ENCODE peak calls at places on chromosomes 2 and 18, in four cellular contexts. X is left ventricle myocardium inferior, E is mammary epithelial cell, K is transverse colon. M is an unnamed sample.
A peak's percentile ranks its signal among the peaks of the same experiment; 100 is the strongest.

GRCh38 chr18:57910817-57911216 is 107.7 kb upstream of the ATP8B1 start:
- DNase-seq in X (no peak), E (no peak), K (no peak), M (no peak)

GRCh38 chr18:80252136-80252535 is 4.8 kb upstream of the PARD6G start:
- DNase-seq in X (no peak), E (peak; percentile 63), K (no peak), M (no peak)

GRCh38 chr2:10911291-10912075 is at the start of gene KCNF1:
- DNase-seq in X (no peak), E (peak; percentile 58), K (no peak), M (no peak)

GRCh38 chr2:44948565-44949328 is 7.2 kb downstream of the SIX3 start:
- DNase-seq in X (no peak), E (no peak), K (no peak), M (no peak)

GRCh38 chr2:239167011-239167673 is 233.7 kb downstream of the HDAC4 start:
- DNase-seq in X (peak; percentile 7), E (no peak), K (peak; percentile 30), M (no peak)

GRCh38 chr18:73688161-73688560 is 459.5 kb downstream of the FBXO15 start:
- DNase-seq in X (no peak), E (no peak), K (no peak), M (no peak)

GRCh38 chr2:8352300-8352699 is 329.6 kb upstream of the ID2 start:
- DNase-seq in X (no peak), E (no peak), K (no peak), M (no peak)

GRCh38 chr2:27710640-27711430 is 47.1 kb downstream of the SLC4A1AP start:
- DNase-seq in X (no peak), E (peak; percentile 68), K (no peak), M (no peak)

GRCh38 chr18:2302628-2303516 is 268.4 kb downstream of the METTL4 start:
- DNase-seq in X (no peak), E (peak; percentile 76), K (no peak), M (no peak)

GRCh38 chr2:100416939-100417744 is at the start of gene CHST10:
- DNase-seq in X (peak; percentile 62), E (peak; percentile 21), K (peak; percentile 33), M (peak; percentile 67)
- H3K4me3 ChIP-seq in X (peak within 1 kb of the TSS; percentile 81), E (peak within 1 kb of the TSS; percentile 75), K (peak within 1 kb of the TSS; percentile 74), M (peak within 1 kb of the TSS; percentile 80)

GRCh38 chr2:111138834-111139233 is 18.1 kb downstream of the BCL2L11 start:
- DNase-seq in X (no peak), E (no peak), K (no peak), M (no peak)

GRCh38 chr2:111135237-111135909 is 14.7 kb downstream of the BCL2L11 start:
- DNase-seq in X (no peak), E (no peak), K (no peak), M (no peak)

GRCh38 chr2:111133603-111134002 is 12.9 kb downstream of the BCL2L11 start:
- DNase-seq in X (no peak), E (no peak), K (no peak), M (no peak)

GRCh38 chr2:111134082-111134481 is 13.4 kb downstream of the BCL2L11 start:
- DNase-seq in X (no peak), E (no peak), K (no peak), M (no peak)

DNA sequence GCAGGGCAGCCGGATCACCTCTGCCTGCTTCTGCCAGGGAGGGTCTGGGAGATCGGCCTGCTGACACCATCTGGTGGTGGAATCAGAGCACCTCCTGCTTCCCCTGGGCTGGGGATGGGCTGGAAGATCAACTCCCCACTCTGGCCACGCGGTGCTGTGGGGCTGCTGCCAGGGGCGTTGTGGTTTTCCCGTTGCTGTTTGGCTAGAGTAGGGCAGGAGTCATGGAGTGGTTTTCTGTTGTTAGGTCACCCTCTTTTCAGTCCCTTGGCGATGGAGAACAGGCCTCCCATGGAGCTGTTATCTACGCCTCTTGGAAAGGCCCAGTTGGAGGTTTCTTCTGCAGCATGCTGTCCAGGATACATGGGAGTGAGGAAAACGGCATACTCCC is 15.2 kb downstream of the BCL2L11 start:
- DNase-seq in X (peak; percentile 36), E (no peak), K (no peak), M (peak; percentile 85)
- TF ChIP-seq CTCF in X (peak; percentile 55), E (peak; percentile 3), K (no peak), M (peak; percentile 56)

DNA sequence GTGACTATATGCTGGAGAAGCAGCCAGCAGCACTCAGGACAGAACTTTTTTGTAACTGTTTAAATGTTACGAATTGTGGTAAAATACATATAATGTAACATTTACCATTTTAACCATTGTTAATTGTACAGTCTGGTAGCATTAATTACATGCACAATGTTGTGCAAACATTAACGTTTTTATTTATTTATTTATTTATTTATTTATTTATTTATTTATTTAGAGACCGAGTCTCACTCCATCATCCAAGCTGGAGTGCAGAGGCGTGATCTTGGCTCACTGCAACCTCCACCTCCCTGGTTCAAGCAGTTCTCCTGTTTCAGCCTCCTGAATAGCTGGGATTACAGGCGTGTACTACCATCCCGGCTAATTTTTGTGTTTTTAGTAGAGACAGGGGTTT is 88.7 kb upstream of the TEX51 start:
- DNase-seq in X (no peak), E (no peak), K (no peak), M (no peak)
- H3K27me3 ChIP-seq in X (peaks cover 21% of the 10 kb centered on the region), E (no peaks in the 10 kb centered on the region), K (no peaks in the 10 kb centered on the region), M (no peaks in the 10 kb centered on the region)

GRCh38 chr2:188314314-188315054 is 22.8 kb downstream of the GULP1 start:
- DNase-seq in X (no peak), E (peak; percentile 80), K (no peak), M (no peak)
- H3K4me3 ChIP-seq in X (no peak overlapping the region), E (no peak overlapping the region), K (no peak overlapping the region), M (no peak overlapping the region)

GRCh38 chr18:40413160-40413559 is 1541.9 kb upstream of the PIK3C3 start:
- DNase-seq in X (no peak), E (no peak), K (peak; percentile 19), M (no peak)
- TF ChIP-seq CTCF in X (peak; percentile 40), E (peak; percentile 71), K (peak; percentile 47), M (no peak)